ENCODE peak calls at places on chromosomes 13 and 19, in seven cellular contexts. V, B, R, E, K, J and G are unnamed samples.

GRCh38 chr13:30017880-30018279 is 167.5 kb upstream of the UBL3 start:
- DNase-seq in J (no peak), E (no peak), B (peak), V (no peak), K (no peak), R (no peak), G (no peak)

GRCh38 chr19:48989701-48990291 is 3.3 kb downstream of the GYS1 start:
- DNase-seq in V (no peak), K (no peak), J (no peak), E (no peak), B (peak), R (no peak), G (no peak)

GRCh38 chr19:35009424-35010415 is 9.6 kb downstream of the GRAMD1A start:
- DNase-seq in R (no peak), V (no peak), J (no peak), B (no peak), K (no peak), E (no peak), G (no peak)

GRCh38 chr13:46166947-46167610 is 14.9 kb downstream of the LCP1 start:
- DNase-seq in J (no peak), E (no peak), V (no peak), B (no peak), R (no peak), K (no peak), G (no peak)

GRCh38 chr13:109088528-109088927 is 459.1 kb downstream of the MYO16 start:
- DNase-seq in J (no peak), K (no peak), V (no peak), E (no peak), R (no peak), B (peak), G (no peak)

GRCh38 chr13:33070713-33071112 is 54.5 kb downstream of the KL start:
- DNase-seq in E (no peak), R (no peak), K (no peak), B (no peak), J (peak), V (no peak), G (no peak)

GRCh38 chr13:73323615-73324014 is 264.8 kb downstream of the KLF5 start:
- DNase-seq in E (no peak), B (no peak), J (no peak), V (no peak), R (no peak), K (no peak), G (no peak)

GRCh38 chr19:13841339-13842293 is 35.3 kb upstream of the NANOS3 start:
- DNase-seq in B (no peak), R (no peak), E (no peak), V (no peak), J (peak), K (no peak), G (no peak)

GRCh38 chr19:42291437-42291815 is 10.5 kb upstream of the PRR19 start:
- DNase-seq in J (no peak), V (no peak), E (no peak), R (no peak), B (no peak), K (no peak), G (no peak)

GRCh38 chr19:3335431-3336350 is 30.7 kb upstream of the NFIC start:
- DNase-seq in B (no peak), J (no peak), R (no peak), E (no peak), K (no peak), V (no peak), G (no peak)

GRCh38 chr19:18419195-18419698 is at the start of gene SSBP4:
- DNase-seq in R (peak), K (peak), B (peak), J (peak), V (peak), E (peak), G (peak)

GRCh38 chr19:2517881-2518601 is 42.1 kb downstream of the GADD45B start:
- DNase-seq in R (peak), V (no peak), J (no peak), B (no peak), E (no peak), K (no peak), G (no peak)

GRCh38 chr13:112760440-112760839 is 70.6 kb downstream of the ATP11A start:
- DNase-seq in R (no peak), B (no peak), K (no peak), V (no peak), E (no peak), J (no peak), G (no peak)

GRCh38 chr19:19410553-19411550 is 5.4 kb downstream of the GATAD2A start:
- DNase-seq in B (no peak), K (no peak), R (no peak), V (no peak), J (no peak), E (no peak), G (no peak)

GRCh38 chr13:45178349-45179142 is 22.3 kb downstream of the KCTD4 start:
- DNase-seq in R (no peak), V (no peak), E (no peak), J (peak), K (no peak), B (no peak), G (no peak)